ENCODE peak calls at places on chromosomes 13 and 19, in seven cellular contexts. I, F, K, U, R, Y and N are unnamed samples.

GRCh38 chr19:16180611-16181010 is 4.6 kb upstream of the FAM32A start:
- DNase-seq in I (peak), F (no peak), K (no peak), U (peak), R (peak), Y (no peak), N (peak)

GRCh38 chr19:1128111-1128510 is 24.3 kb downstream of the GPX4 start:
- DNase-seq in I (no peak), F (no peak), K (no peak), U (no peak), R (no peak), Y (peak), N (no peak)

GRCh38 chr19:5907216-5907615 is 2.5 kb downstream of the VMAC start:
- DNase-seq in I (no peak), F (no peak), K (no peak), U (no peak), R (no peak), Y (no peak), N (no peak)

GRCh38 chr19:39413269-39413902 is 917 bp downstream of the PLEKHG2 start:
- DNase-seq in I (no peak), F (no peak), K (no peak), U (peak), R (no peak), Y (peak), N (no peak)

GRCh38 chr13:29935309-29935981 is 85.0 kb upstream of the UBL3 start:
- DNase-seq in I (no peak), F (peak), K (no peak), U (no peak), R (no peak), Y (peak), N (no peak)

GRCh38 chr19:48798937-48799336 is 11.9 kb downstream of the BCAT2 start:
- DNase-seq in I (no peak), F (no peak), K (no peak), U (peak), R (peak), Y (no peak), N (no peak)

GRCh38 chr13:57128909-57129308 is 11.8 kb upstream of the PRR20A start:
- DNase-seq in I (no peak), F (no peak), K (no peak), U (peak), R (no peak), Y (no peak), N (no peak)

GRCh38 chr19:38277969-38278680 is 13.8 kb downstream of the SPINT2 start:
- DNase-seq in I (peak), F (no peak), K (no peak), U (no peak), R (peak), Y (no peak), N (peak)

GRCh38 chr13:37492741-37493514 is 105.6 kb downstream of the POSTN start:
- DNase-seq in I (peak), F (no peak), K (no peak), U (no peak), R (peak), Y (no peak), N (no peak)

GRCh38 chr13:111177081-111177711 is 62.1 kb downstream of the ARHGEF7 start:
- DNase-seq in I (no peak), F (peak), K (peak), U (no peak), R (no peak), Y (peak), N (peak)

GRCh38 chr13:52405369-52405766 is 604 bp downstream of the THSD1 start:
- DNase-seq in I (no peak), F (no peak), K (no peak), U (peak), R (peak), Y (no peak), N (no peak)

GRCh38 chr19:34351382-34351802 is 13.6 kb upstream of the GPI start:
- DNase-seq in I (no peak), F (no peak), K (no peak), U (no peak), R (peak), Y (no peak), N (no peak)

GRCh38 chr13:63433546-63434150 is 2018.0 kb upstream of the PCDH20 start:
- DNase-seq in I (no peak), F (no peak), K (no peak), U (no peak), R (peak), Y (no peak), N (no peak)